ENCODE peak calls at places on chromosomes 12 and 14, in five cellular contexts. One of them, this sample, is unnamed. For H3K36me3, the result is how much of the 10 kb centered on the place peaks cover.

GRCh38 chr12:103768467-103769123 is 72.4 kb downstream of the NT5DC3 start:
- DNase-seq in Peyer's patch: no peak
- DNase-seq in stomach: no peak
- DNase-seq in cardiac muscle cell: no peak
- DNase-seq in PC-3: peak
- DNase-seq in this sample: no peak

GRCh38 chr12:24742378-24742777 is 206.5 kb downstream of the BCAT1 start:
- DNase-seq in Peyer's patch: no peak
- DNase-seq in stomach: no peak
- DNase-seq in cardiac muscle cell: no peak
- DNase-seq in PC-3: no peak
- DNase-seq in this sample: peak

GRCh38 chr12:52667931-52668330 is 12.3 kb downstream of the KRT1 start:
- DNase-seq in Peyer's patch: no peak
- DNase-seq in stomach: no peak
- DNase-seq in cardiac muscle cell: no peak
- DNase-seq in PC-3: no peak
- DNase-seq in this sample: no peak

GRCh38 chr14:102221026-102221425 is 81.3 kb downstream of the WDR20 start:
- DNase-seq in Peyer's patch: no peak
- DNase-seq in stomach: no peak
- DNase-seq in cardiac muscle cell: no peak
- DNase-seq in PC-3: peak
- DNase-seq in this sample: no peak

GRCh38 chr12:124759841-124760508 is 103.7 kb downstream of the SCARB1 start:
- DNase-seq in Peyer's patch: no peak
- DNase-seq in stomach: peak
- DNase-seq in cardiac muscle cell: no peak
- DNase-seq in PC-3: no peak
- DNase-seq in this sample: no peak

GRCh38 chr14:105330491-105330895 is 15.9 kb downstream of the PACS2 start:
- DNase-seq in Peyer's patch: peak
- DNase-seq in stomach: no peak
- DNase-seq in cardiac muscle cell: peak
- DNase-seq in PC-3: peak
- DNase-seq in this sample: no peak

GRCh38 chr12:104930388-104931326 is 27.4 kb downstream of the SLC41A2 start:
- DNase-seq in Peyer's patch: no peak
- DNase-seq in stomach: no peak
- DNase-seq in cardiac muscle cell: peak
- DNase-seq in PC-3: peak
- DNase-seq in this sample: no peak

GRCh38 chr14:99654235-99655000 is 9.5 kb downstream of the HHIPL1 start:
- DNase-seq in Peyer's patch: no peak
- DNase-seq in stomach: peak
- DNase-seq in cardiac muscle cell: peak
- DNase-seq in PC-3: no peak
- DNase-seq in this sample: no peak

GRCh38 chr12:26317942-26318565 is 122.7 kb downstream of the SSPN start:
- DNase-seq in Peyer's patch: no peak
- DNase-seq in stomach: no peak
- DNase-seq in cardiac muscle cell: peak
- DNase-seq in PC-3: peak
- DNase-seq in this sample: no peak

GRCh38 chr12:75814856-75815754 is 216.5 kb downstream of the PHLDA1 start:
- DNase-seq in Peyer's patch: no peak
- DNase-seq in stomach: no peak
- DNase-seq in cardiac muscle cell: peak
- DNase-seq in PC-3: peak
- DNase-seq in this sample: no peak

GRCh38 chr12:124476011-124476400 is 91.4 kb downstream of the NCOR2 start:
- DNase-seq in Peyer's patch: no peak
- DNase-seq in stomach: no peak
- DNase-seq in cardiac muscle cell: no peak
- DNase-seq in PC-3: no peak
- DNase-seq in this sample: no peak

GRCh38 chr12:115599251-115599811 is 678.2 kb downstream of the MED13L start:
- DNase-seq in Peyer's patch: no peak
- DNase-seq in stomach: no peak
- DNase-seq in cardiac muscle cell: peak
- DNase-seq in PC-3: no peak
- DNase-seq in this sample: no peak

GRCh38 chr12:22499445-22499844 is 44.9 kb downstream of the C2CD5 start:
- DNase-seq in Peyer's patch: no peak
- DNase-seq in stomach: no peak
- DNase-seq in cardiac muscle cell: no peak
- DNase-seq in PC-3: no peak
- DNase-seq in this sample: no peak

GRCh38 chr12:3016191-3016590 is 57.0 kb downstream of the TEAD4 start:
- DNase-seq in Peyer's patch: no peak
- DNase-seq in stomach: no peak
- DNase-seq in cardiac muscle cell: no peak
- DNase-seq in PC-3: no peak
- DNase-seq in this sample: no peak

GRCh38 chr12:48092606-48093005 is 13.3 kb downstream of the SENP1 start:
- DNase-seq in Peyer's patch: no peak
- DNase-seq in stomach: no peak
- DNase-seq in cardiac muscle cell: peak
- DNase-seq in PC-3: no peak
- DNase-seq in this sample: no peak

GRCh38 chr14:26606729-26607128 is 8.9 kb upstream of the NOVA1 start:
- DNase-seq in Peyer's patch: no peak
- DNase-seq in stomach: no peak
- DNase-seq in cardiac muscle cell: peak
- DNase-seq in PC-3: no peak
- DNase-seq in this sample: no peak

GRCh38 chr14:103561381-103562134 is 899 bp downstream of the BAG5 start:
- DNase-seq in Peyer's patch: no peak
- DNase-seq in stomach: no peak
- DNase-seq in cardiac muscle cell: peak
- DNase-seq in PC-3: peak
- DNase-seq in this sample: peak

GRCh38 chr12:106258935-106259334 is 11.1 kb upstream of the CKAP4 start:
- DNase-seq in Peyer's patch: no peak
- DNase-seq in stomach: no peak
- DNase-seq in cardiac muscle cell: no peak
- DNase-seq in PC-3: no peak
- DNase-seq in this sample: no peak

GRCh38 chr14:104895786-104896642 is 28.7 kb upstream of the PLD4 start:
- DNase-seq in Peyer's patch: peak
- DNase-seq in stomach: peak
- DNase-seq in cardiac muscle cell: no peak
- DNase-seq in PC-3: no peak
- DNase-seq in this sample: no peak

GRCh38 chr12:75444444-75445136 is 36.0 kb upstream of the GLIPR1 start:
- DNase-seq in Peyer's patch: no peak
- DNase-seq in stomach: no peak
- DNase-seq in cardiac muscle cell: peak
- DNase-seq in PC-3: peak
- DNase-seq in this sample: no peak

GRCh38 chr12:7555752-7556151 is 52.2 kb upstream of the CD163 start:
- DNase-seq in Peyer's patch: no peak
- DNase-seq in stomach: no peak
- DNase-seq in cardiac muscle cell: peak
- DNase-seq in PC-3: peak
- DNase-seq in this sample: no peak

GRCh38 chr14:26414933-26415332 is 182.9 kb downstream of the NOVA1 start:
- DNase-seq in Peyer's patch: no peak
- DNase-seq in stomach: no peak
- DNase-seq in cardiac muscle cell: no peak
- DNase-seq in PC-3: no peak
- DNase-seq in this sample: no peak

GRCh38 chr14:44788612-44789011 is 173.1 kb downstream of the KLHL28 start:
- DNase-seq in Peyer's patch: no peak
- DNase-seq in stomach: no peak
- DNase-seq in cardiac muscle cell: no peak
- DNase-seq in PC-3: peak
- DNase-seq in this sample: no peak

GRCh38 chr14:101102875-101103274 is 199.4 kb upstream of the RTL1 start:
- DNase-seq in Peyer's patch: peak
- DNase-seq in stomach: no peak
- DNase-seq in cardiac muscle cell: no peak
- DNase-seq in PC-3: no peak
- DNase-seq in this sample: no peak

GRCh38 chr14:32576088-32576795 is 247.1 kb downstream of the AKAP6 start:
- DNase-seq in Peyer's patch: no peak
- DNase-seq in stomach: peak
- DNase-seq in cardiac muscle cell: peak
- DNase-seq in PC-3: peak
- DNase-seq in this sample: peak

GRCh38 chr14:59632381-59632780 is 55.8 kb upstream of the CCDC175 start:
- DNase-seq in Peyer's patch: no peak
- DNase-seq in stomach: peak
- DNase-seq in cardiac muscle cell: peak
- DNase-seq in PC-3: peak
- DNase-seq in this sample: no peak

GRCh38 chr12:130401703-130402102 is 64.0 kb downstream of the PIWIL1 start:
- DNase-seq in Peyer's patch: no peak
- DNase-seq in stomach: no peak
- DNase-seq in cardiac muscle cell: no peak
- DNase-seq in PC-3: no peak
- DNase-seq in this sample: no peak

GRCh38 chr14:88499225-88499624 is 55.6 kb downstream of the PTPN21 start:
- DNase-seq in Peyer's patch: no peak
- DNase-seq in stomach: no peak
- DNase-seq in cardiac muscle cell: no peak
- DNase-seq in PC-3: no peak
- DNase-seq in this sample: no peak
- H3K36me3 ChIP-seq in Peyer's patch: under half
- H3K36me3 ChIP-seq in stomach: half or more
- H3K36me3 ChIP-seq in cardiac muscle cell: under half
- H3K36me3 ChIP-seq in PC-3: under half
- H3K36me3 ChIP-seq in this sample: under half

GRCh38 chr14:20628063-20628854 is 13.2 kb downstream of the OR6S1 start:
- DNase-seq in Peyer's patch: no peak
- DNase-seq in stomach: no peak
- DNase-seq in cardiac muscle cell: no peak
- DNase-seq in PC-3: no peak
- DNase-seq in this sample: no peak

GRCh38 chr14:20632448-20632830 is 9.1 kb downstream of the OR6S1 start:
- DNase-seq in Peyer's patch: no peak
- DNase-seq in stomach: no peak
- DNase-seq in cardiac muscle cell: no peak
- DNase-seq in PC-3: peak
- DNase-seq in this sample: no peak

GRCh38 chr14:20631023-20631820 is 10.3 kb downstream of the OR6S1 start:
- DNase-seq in Peyer's patch: no peak
- DNase-seq in stomach: peak
- DNase-seq in cardiac muscle cell: peak
- DNase-seq in PC-3: peak
- DNase-seq in this sample: no peak

GRCh38 chr14:20631821-20632389 is 9.6 kb downstream of the OR6S1 start:
- DNase-seq in Peyer's patch: peak
- DNase-seq in stomach: peak
- DNase-seq in cardiac muscle cell: peak
- DNase-seq in PC-3: peak
- DNase-seq in this sample: no peak

DNA sequence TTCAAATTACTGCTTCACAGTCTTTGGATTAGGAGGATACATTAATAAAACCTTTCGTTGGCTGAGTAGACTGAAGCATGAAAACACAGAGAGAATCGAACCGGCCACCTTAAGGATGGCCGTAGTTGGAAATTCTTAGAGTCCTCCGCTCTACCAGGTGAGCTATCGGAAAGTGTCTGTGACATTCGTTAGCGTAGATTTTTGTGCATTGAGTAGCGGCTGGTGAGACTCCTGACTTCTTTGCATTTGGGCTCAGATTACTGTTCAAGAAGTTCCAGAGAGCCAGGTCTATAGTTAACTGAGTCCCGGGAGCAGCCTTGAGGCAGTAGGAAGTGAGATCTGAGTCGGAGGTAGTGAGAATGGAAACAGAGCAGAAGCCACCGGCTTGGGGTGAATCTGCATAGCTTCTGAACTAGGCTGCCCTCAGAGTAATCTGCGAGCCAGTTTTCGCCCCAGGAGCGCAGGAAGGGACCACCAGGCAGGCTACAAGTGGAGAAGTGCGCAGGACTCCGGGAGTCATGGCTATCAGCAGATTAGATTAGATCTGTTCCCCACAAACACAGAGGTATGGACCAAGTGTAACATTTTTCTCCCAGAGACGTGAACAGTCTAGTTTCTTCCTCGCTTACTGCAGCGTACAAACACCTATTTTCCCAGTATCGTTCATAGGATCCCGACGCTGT is 11.0 kb downstream of the OR6S1 start:
- DNase-seq in Peyer's patch: no peak
- DNase-seq in stomach: no peak
- DNase-seq in cardiac muscle cell: peak
- DNase-seq in PC-3: peak
- DNase-seq in this sample: no peak
- H3K4me3 ChIP-seq in Peyer's patch: peak
- H3K4me3 ChIP-seq in stomach: peak
- H3K4me3 ChIP-seq in cardiac muscle cell: peak
- H3K4me3 ChIP-seq in PC-3: peak
- H3K4me3 ChIP-seq in this sample: no peak

DNA sequence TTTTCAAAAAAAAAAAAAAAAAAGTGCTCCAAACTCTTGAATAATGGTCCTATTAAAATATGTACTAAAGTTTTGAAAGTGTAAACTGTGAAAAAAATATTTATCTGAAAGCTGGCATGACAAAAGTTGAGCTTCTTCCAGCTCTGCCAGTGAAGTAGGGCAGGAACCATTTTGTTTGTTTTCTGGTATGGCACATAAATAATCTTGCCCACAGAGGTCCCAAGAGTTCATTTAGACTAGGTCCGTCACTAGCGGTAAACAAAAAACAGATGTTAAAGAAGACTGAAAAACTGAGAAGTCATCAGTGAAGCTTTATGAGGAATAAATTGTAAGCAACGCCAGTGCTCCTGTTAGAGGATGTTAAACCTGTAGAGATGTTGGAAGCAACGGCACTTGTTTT is 7.0 kb downstream of the ERP27 start:
- DNase-seq in Peyer's patch: no peak
- DNase-seq in stomach: no peak
- DNase-seq in cardiac muscle cell: no peak
- DNase-seq in PC-3: peak
- DNase-seq in this sample: no peak
- H3K36me3 ChIP-seq in Peyer's patch: under half
- H3K36me3 ChIP-seq in stomach: under half
- H3K36me3 ChIP-seq in cardiac muscle cell: under half
- H3K36me3 ChIP-seq in PC-3: under half
- H3K36me3 ChIP-seq in this sample: under half

DNA sequence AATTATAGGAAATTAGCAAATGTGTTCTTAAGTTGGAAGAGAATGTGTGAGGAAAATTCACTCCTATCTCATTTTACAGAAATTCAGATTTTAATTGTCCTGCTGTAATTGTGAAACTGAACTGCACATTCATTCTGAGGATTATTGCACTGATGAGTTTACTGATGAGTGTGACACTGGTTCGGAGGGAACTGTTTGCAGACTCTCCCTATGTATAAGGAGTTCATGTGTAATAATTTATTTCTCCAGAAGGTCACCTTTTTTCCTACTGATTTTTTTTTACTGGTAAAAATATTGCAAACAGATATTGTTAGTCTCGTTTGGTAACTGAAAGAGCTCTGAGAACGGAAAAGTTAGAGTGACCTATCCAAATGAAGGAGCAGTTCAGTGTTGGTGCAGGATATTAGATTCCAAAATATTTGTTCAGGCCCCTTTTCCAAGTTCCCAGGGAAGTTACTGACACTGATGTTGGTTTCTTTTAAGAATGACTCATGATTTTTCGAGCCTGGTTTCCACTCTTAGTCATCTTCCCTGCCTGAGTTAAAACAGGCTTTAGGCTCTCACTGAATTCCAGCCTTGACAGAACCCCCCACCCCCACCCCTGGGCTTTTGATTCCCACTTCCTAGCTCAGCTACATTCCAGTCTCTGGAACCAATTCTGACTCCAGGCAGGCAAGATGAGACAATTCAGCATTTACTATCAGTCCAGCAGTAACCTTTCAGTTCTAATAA is 18.4 kb downstream of the ANO6 start:
- DNase-seq in Peyer's patch: no peak
- DNase-seq in stomach: no peak
- DNase-seq in cardiac muscle cell: peak
- DNase-seq in PC-3: peak
- DNase-seq in this sample: peak
- H3K4me3 ChIP-seq in Peyer's patch: no peak
- H3K4me3 ChIP-seq in stomach: no peak
- H3K4me3 ChIP-seq in cardiac muscle cell: peak
- H3K4me3 ChIP-seq in PC-3: peak
- H3K4me3 ChIP-seq in this sample: peak